ENCODE peak calls at places on chromosomes 11 and 22, in four cellular contexts. J is heart right ventricle; B is aorta; M is CD8-positive, alpha-beta memory T cell. P is an unnamed sample. For H3K4me1 and H3K27me3, the result is how much of the 10 kb centered on the place peaks cover.

GRCh38 chr11:114059278-114059983 is at the start of gene ZBTB16:
- DNase-seq in J (peak), B (peak), M (peak), P (peak)

GRCh38 chr11:48005133-48005532 is 24.8 kb downstream of the PTPRJ start:
- DNase-seq in J (no peak), B (no peak), M (no peak), P (no peak)

GRCh38 chr11:68546555-68546954 is 86.0 kb downstream of the PPP6R3 start:
- DNase-seq in J (no peak), B (no peak), M (no peak), P (no peak)

GRCh38 chr11:95682552-95682951 is 107.0 kb downstream of the FAM76B start:
- DNase-seq in J (no peak), B (no peak), M (no peak), P (no peak)

GRCh38 chr11:82085493-82085892 is 648.2 kb downstream of the FAM181B start:
- DNase-seq in J (no peak), B (no peak), M (no peak), P (no peak)

GRCh38 chr22:29146101-29146560 is 59.6 kb upstream of the EMID1 start:
- DNase-seq in J (no peak), B (no peak), M (no peak), P (peak)

GRCh38 chr11:58958500-58958899 is 19.2 kb downstream of the GLYATL1 start:
- DNase-seq in J (no peak), B (no peak), M (no peak), P (no peak)

GRCh38 chr11:126392638-126393023 is 37.1 kb downstream of the ST3GAL4 start:
- DNase-seq in J (no peak), B (peak), M (no peak), P (no peak)

GRCh38 chr11:100731471-100731870 is 44.4 kb downstream of the ARHGAP42 start:
- DNase-seq in J (no peak), B (no peak), M (no peak), P (no peak)

GRCh38 chr11:5851002-5851401 is 6.5 kb downstream of the OR52E8 start:
- DNase-seq in J (no peak), B (no peak), M (no peak), P (no peak)

GRCh38 chr11:69744435-69744834 is 30.7 kb downstream of the FGF4 start:
- DNase-seq in J (no peak), B (no peak), M (no peak), P (no peak)

GRCh38 chr11:14643697-14644395 is at the start of gene PDE3B:
- DNase-seq in J (peak), B (peak), M (peak), P (peak)

GRCh38 chr22:22907551-22908494 is 20.2 kb downstream of the IGLL5 start:
- DNase-seq in J (no peak), B (no peak), M (no peak), P (no peak)

GRCh38 chr22:47000256-47000655 is 237.8 kb downstream of the TBC1D22A start:
- DNase-seq in J (no peak), B (no peak), M (no peak), P (no peak)

GRCh38 chr22:33652596-33652995 is 267.7 kb downstream of the LARGE1 start:
- DNase-seq in J (no peak), B (no peak), M (no peak), P (no peak)

GRCh38 chr11:11959601-11960000 is 48.8 kb downstream of the DKK3 start:
- DNase-seq in J (no peak), B (no peak), M (no peak), P (no peak)

GRCh38 chr22:42695294-42695693 is 25.4 kb downstream of the A4GALT start:
- DNase-seq in J (peak), B (peak), M (no peak), P (peak)

GRCh38 chr22:42696331-42696967 is 24.2 kb downstream of the A4GALT start:
- DNase-seq in J (no peak), B (no peak), M (no peak), P (no peak)

GRCh38 chr22:42699281-42699681 is 21.4 kb downstream of the A4GALT start:
- DNase-seq in J (no peak), B (no peak), M (no peak), P (no peak)

GRCh38 chr22:42699953-42700352 is 20.7 kb downstream of the A4GALT start:
- DNase-seq in J (no peak), B (peak), M (no peak), P (no peak)

DNA sequence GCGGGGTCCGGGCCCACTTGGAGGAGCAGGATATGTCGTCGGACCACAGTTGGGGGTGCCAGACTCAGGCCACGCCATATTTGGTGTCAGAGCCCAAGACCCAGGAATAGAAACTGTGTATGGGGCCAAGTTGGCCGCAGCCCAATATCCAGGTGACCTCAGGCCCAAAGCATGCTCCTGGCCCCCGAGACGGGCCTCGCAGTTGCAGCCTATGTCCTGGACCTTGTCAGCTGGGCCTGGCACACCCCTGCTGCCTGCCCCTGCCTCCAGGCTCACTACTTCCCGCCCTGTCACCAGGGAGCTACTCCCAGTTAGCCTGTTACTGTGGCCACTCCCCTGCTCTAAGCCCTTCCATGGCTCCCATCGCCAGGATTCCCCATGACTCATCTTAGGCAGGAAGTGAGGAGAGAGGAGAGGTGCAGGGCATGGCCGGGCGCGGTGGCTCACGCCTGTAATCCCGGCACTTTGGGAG is 23.1 kb downstream of the A4GALT start:
- DNase-seq in J (peak), B (peak), M (no peak), P (peak)
- H3K4me1 ChIP-seq in J (half or more), B (under half), M (under half), P (half or more)

DNA sequence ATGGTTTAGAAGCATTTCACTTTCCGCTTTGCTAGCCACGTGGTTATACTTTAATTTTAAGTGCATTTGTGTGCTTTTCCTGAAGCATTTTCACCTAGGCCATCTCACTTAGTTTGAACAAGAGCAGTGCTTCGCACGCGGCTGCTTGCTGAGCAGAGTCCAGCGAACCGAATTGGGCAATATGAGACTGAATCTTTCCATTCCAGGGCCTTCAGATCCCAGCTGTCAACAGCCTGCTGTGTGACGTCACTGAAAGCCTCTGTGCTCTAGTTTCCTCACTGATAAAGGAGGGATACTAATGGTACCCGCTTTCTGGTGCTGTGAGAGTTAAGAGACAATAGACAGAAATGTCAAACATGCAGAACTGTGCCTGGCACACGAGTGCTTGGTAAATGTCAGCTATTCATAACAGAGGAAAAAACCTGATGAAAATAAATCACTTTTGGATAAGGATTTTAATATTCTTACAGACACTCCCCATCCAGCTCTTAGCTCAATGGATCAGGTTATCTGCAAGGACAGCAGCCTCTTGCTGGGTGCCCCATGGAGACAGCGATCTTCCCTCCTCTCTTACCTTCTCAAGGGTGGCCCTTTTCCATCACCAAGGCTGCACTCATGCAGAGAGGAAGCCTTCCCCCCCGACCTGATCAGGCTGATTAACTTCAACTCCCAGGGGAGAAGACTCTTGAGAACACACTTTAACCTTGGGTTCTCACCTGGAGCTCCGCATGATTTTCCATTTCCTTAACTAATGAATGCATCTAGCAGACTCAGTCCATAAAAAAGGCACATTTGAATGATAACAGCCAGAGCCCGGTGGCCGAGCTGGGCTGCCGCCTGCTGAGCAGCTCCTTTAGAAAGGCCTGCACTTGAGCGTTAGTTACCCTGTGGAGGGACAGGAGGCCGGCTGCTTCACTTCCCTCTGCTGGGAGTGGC is 3.5 kb upstream of the GLB1L3 start:
- DNase-seq in J (no peak), B (no peak), M (no peak), P (no peak)
- H3K4me3 ChIP-seq in J (no peak), B (no peak), M (no peak), P (no peak)

GRCh38 chr22:20632518-20632917 is 125.1 kb downstream of the MED15 start:
- DNase-seq in J (no peak), B (no peak), M (no peak), P (no peak)
- H3K27me3 ChIP-seq in J (under half), B (under half), M (under half), P (under half)

DNA sequence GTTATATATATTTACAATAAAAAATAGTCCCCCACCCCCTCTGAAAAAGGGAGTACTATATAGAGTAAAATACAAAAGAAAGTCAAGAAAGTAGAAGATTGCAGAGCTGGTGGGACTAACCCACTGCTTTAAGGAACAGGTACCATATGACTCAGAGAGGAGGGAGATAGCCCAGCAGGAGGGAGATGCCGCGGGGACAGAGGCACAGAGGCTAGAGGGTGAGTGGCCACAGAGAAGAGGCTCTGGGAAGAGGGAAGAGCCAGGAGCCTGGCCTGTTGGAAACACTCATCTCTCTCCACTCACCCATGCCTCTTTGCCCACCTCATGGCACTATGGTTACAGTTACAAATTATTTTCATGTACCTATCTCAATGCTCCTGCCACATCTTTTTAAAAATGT is 53.6 kb upstream of the LYVE1 start:
- DNase-seq in J (no peak), B (no peak), M (no peak), P (no peak)
- H3K4me1 ChIP-seq in J (under half), B (under half), M (under half), P (under half)

DNA sequence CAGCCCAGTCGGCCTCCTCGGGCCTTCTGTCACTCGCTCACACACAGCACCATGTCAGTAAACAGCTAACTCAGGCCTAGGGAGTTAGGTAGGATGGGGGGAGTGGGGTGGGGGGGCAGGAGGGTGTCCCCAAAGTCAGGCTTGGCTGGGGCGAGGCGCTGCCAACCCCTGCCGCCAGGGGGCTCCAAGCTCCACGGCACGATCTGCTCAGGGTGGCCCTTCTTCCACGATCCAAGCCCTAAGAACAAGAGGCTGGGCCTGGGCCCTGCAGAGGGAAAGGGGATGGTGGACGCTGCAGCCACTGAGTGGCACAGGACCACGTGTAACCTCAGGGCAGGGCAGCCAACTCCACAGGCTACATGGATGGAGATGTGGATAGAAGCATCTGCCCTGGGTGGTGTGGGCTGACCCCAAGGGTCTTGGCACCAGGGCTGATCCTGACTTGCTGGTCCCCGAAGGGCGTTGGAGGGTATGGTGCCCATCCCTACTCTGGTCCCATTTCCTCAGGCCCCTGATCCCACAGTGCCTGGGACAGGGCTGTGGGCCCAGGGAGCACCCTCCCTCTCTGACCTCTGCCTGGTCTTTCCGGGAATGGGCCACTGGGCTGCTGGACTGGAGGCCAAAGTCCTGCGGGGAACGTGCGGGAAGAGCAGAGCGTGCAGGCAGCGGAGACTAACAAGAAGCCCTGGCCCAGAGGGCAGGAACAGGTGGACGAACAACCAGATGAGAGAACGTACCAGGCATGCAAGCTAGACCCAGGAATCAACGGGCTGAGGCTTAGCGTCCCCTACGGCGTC is 29.1 kb upstream of the TXNRD2 start:
- DNase-seq in J (peak), B (peak), M (peak), P (peak)
- H3K4me3 ChIP-seq in J (no peak), B (no peak), M (no peak), P (no peak)

GRCh38 chr11:31796523-31797226 is 14.4 kb downstream of the PAX6 start:
- DNase-seq in J (no peak), B (no peak), M (no peak), P (no peak)
- H3K27me3 ChIP-seq in J (half or more), B (under half), M (under half), P (half or more)

DNA sequence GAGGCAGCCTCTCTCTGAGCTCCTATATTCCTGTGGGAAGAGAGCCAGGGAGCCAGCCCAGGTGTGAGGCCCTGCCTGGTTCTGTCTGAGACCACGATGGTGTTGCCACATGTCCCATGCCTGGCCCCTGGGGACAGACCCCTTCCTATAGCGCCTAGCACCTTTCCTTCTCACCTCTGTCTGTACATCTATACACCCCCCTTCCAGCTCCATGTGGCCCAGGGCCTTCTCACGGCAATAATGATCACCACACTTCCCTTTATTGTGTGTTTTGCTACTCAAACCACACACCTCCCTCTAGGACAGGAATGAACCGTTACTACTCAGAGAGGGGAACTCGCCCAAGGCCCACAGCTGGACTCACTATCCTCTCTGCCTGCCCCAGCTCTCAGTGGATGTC is 12.8 kb downstream of the CD82 start:
- DNase-seq in J (no peak), B (no peak), M (no peak), P (no peak)
- H3K4me1 ChIP-seq in J (under half), B (under half), M (half or more), P (under half)